ENCODE peak calls at places on chromosomes 12 and 14, in seven cellular contexts. W is SK-N-SH, J is K562, T is HCT116, P is HepG2, R is H1, A is GM12878. H is an unnamed sample.

GRCh38 chr12:52132754-52133161 is 53.3 kb downstream of the SMIM41 start:
- DNase-seq in T (no peak), A (no peak), R (no peak), W (no peak), J (no peak), P (no peak), H (no peak)

GRCh38 chr12:122537021-122537420 is 10.0 kb downstream of the KNTC1 start:
- DNase-seq in A (no peak), R (no peak), P (no peak), T (no peak), W (no peak), J (no peak), H (no peak)

GRCh38 chr14:58861546-58861945 is 223.8 kb downstream of the DACT1 start:
- DNase-seq in T (no peak), P (no peak), R (no peak), W (no peak), A (no peak), J (no peak), H (no peak)

GRCh38 chr12:110540048-110540447 is 37.9 kb downstream of the RAD9B start:
- DNase-seq in W (no peak), A (no peak), J (no peak), T (no peak), R (no peak), P (no peak), H (no peak)

GRCh38 chr14:29536886-29537511 is 390.6 kb downstream of the PRKD1 start:
- DNase-seq in J (no peak), T (no peak), W (peak), P (peak), A (no peak), R (no peak), H (peak)

GRCh38 chr12:112714166-112714565 is 77.4 kb upstream of the RPH3A start:
- DNase-seq in A (no peak), J (no peak), R (no peak), P (no peak), T (no peak), W (no peak), H (no peak)

GRCh38 chr12:39505025-39505424 is 62.1 kb upstream of the KIF21A start:
- DNase-seq in A (no peak), W (no peak), R (no peak), P (no peak), J (no peak), T (no peak), H (no peak)

GRCh38 chr12:124904306-124905098 is 9.9 kb downstream of the UBC start:
- DNase-seq in P (peak), J (peak), A (no peak), T (no peak), R (no peak), W (peak), H (peak)

GRCh38 chr12:49643961-49644619 is 20.7 kb downstream of the PRPF40B start:
- DNase-seq in R (no peak), P (no peak), A (no peak), T (no peak), J (no peak), W (no peak), H (no peak)

GRCh38 chr12:130796985-130797686 is 41.9 kb downstream of the STX2 start:
- DNase-seq in P (no peak), T (no peak), J (no peak), R (no peak), A (no peak), W (no peak), H (no peak)

GRCh38 chr12:92030618-92031017 is 115.0 kb downstream of the BTG1 start:
- DNase-seq in R (no peak), J (no peak), P (no peak), T (no peak), A (peak), W (no peak), H (peak)

GRCh38 chr12:101490286-101490920 is 15.3 kb downstream of the SPIC start:
- DNase-seq in T (peak), J (peak), A (no peak), R (peak), P (peak), W (no peak), H (peak)

GRCh38 chr12:110756611-110757010 is 13.9 kb upstream of the PPP1CC start:
- DNase-seq in R (no peak), T (no peak), W (no peak), J (no peak), A (no peak), P (no peak), H (no peak)

GRCh38 chr12:119850330-119850729 is 26.8 kb downstream of the CIT start:
- DNase-seq in P (no peak), A (no peak), R (no peak), J (no peak), T (no peak), W (no peak), H (no peak)

GRCh38 chr12:90619943-90620342 is 335.0 kb downstream of the CCER1 start:
- DNase-seq in J (no peak), A (no peak), T (no peak), R (no peak), P (no peak), W (no peak), H (no peak)

GRCh38 chr12:112891093-112892024 is 15.4 kb upstream of the OAS1 start:
- DNase-seq in J (no peak), W (peak), R (no peak), A (no peak), P (no peak), T (no peak), H (no peak)

GRCh38 chr14:97697772-97698171 is 900.6 kb downstream of the VRK1 start:
- DNase-seq in A (no peak), J (no peak), P (no peak), R (no peak), W (no peak), T (no peak), H (no peak)

GRCh38 chr12:8951744-8952143 is 2.3 kb upstream of the M6PR start:
- DNase-seq in T (no peak), A (no peak), J (no peak), W (no peak), R (no peak), P (no peak), H (no peak)

GRCh38 chr12:5582541-5582940 is 150.6 kb downstream of the NTF3 start:
- DNase-seq in J (no peak), T (no peak), A (no peak), P (no peak), W (no peak), R (no peak), H (no peak)
- TF ChIP-seq JUND in J (no peak), T (no peak), A (no peak), P (no peak), W (no peak), R (no peak), H (no peak)

GRCh38 chr12:93197067-93197593 is 180.6 kb upstream of the NUDT4 start:
- DNase-seq in R (no peak), A (no peak), P (no peak), W (no peak), T (no peak), J (no peak), H (no peak)
- TF ChIP-seq JUND in R (no peak), A (no peak), P (no peak), W (no peak), T (no peak), J (no peak), H (no peak)

GRCh38 chr14:74364271-74364880 is 16.1 kb downstream of the VRTN start:
- DNase-seq in P (no peak), J (no peak), W (no peak), A (no peak), T (no peak), R (no peak), H (no peak)
- TF ChIP-seq JUND in P (no peak), J (no peak), W (no peak), A (no peak), T (no peak), R (no peak), H (no peak)

GRCh38 chr14:60862283-60862682 is 118.6 kb downstream of the TRMT5 start:
- DNase-seq in A (no peak), T (no peak), P (no peak), R (no peak), J (no peak), W (no peak), H (peak)

GRCh38 chr14:60859525-60859924 is 121.4 kb downstream of the TRMT5 start:
- DNase-seq in T (no peak), J (no peak), A (no peak), W (no peak), P (no peak), R (no peak), H (no peak)

GRCh38 chr14:60865378-60866127 is 115.3 kb downstream of the TRMT5 start:
- DNase-seq in A (no peak), R (no peak), J (no peak), W (no peak), P (no peak), T (no peak), H (no peak)

GRCh38 chr14:60861545-60862147 is 119.2 kb downstream of the TRMT5 start:
- DNase-seq in T (no peak), W (no peak), A (no peak), P (no peak), J (no peak), R (no peak), H (no peak)

DNA sequence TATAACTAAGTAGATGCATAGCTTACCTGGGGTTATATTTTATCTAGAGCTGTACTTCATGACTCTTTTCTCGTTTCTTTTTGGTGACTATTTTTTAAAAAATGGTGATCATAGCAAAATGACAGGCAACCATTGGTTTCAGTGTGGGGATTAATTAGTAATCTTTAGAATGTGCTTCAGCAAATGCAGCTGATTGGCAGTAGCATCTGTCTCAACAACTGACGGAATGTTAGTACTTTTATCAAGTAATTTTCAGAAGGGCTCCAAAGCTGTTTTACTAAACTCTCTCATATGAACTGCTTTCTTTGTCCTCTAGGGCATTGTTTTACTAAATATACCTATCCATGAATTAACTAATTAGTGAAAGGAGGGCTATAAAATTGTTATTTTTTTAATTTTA is 117.6 kb downstream of the TRMT5 start:
- DNase-seq in P (no peak), A (no peak), R (no peak), J (no peak), W (no peak), T (no peak), H (no peak)
- TF ChIP-seq JUND in P (no peak), A (no peak), R (no peak), J (no peak), W (no peak), T (no peak), H (no peak)

DNA sequence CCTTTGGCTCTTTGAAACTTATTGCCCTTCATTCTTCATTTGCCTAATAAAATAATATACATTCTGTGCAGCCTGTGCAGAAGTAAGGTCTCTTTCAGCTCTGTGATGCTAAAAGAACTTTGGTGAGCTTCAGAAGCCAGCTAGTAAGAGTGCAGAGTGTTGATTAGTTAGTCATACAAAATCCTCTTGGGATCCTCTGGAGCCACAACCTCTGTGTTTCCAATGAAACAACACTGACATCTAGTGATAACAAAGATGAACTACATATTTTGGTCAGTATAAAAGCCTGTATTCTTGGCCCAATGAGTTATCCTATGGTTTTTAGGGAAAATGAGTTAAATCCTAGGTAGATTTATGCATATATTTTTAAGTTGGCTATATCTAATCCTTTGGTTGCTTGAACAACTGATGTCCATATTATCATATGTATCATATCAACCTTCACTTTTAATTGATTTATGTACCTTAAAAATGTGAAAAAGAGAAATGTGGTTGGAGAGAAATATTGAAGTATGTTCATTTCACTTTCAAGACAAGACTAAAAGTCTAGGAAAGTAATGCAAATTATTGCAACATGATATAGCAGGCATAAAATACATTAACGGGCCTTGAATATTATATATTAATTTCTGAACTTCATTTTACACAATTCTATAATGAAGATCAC is 158.4 kb downstream of the KLHL28 start:
- DNase-seq in A (peak), P (peak), T (peak), W (peak), J (peak), R (no peak), H (peak)
- TF ChIP-seq JUND in A (no peak), P (no peak), T (no peak), W (no peak), J (no peak), R (no peak), H (no peak)

DNA sequence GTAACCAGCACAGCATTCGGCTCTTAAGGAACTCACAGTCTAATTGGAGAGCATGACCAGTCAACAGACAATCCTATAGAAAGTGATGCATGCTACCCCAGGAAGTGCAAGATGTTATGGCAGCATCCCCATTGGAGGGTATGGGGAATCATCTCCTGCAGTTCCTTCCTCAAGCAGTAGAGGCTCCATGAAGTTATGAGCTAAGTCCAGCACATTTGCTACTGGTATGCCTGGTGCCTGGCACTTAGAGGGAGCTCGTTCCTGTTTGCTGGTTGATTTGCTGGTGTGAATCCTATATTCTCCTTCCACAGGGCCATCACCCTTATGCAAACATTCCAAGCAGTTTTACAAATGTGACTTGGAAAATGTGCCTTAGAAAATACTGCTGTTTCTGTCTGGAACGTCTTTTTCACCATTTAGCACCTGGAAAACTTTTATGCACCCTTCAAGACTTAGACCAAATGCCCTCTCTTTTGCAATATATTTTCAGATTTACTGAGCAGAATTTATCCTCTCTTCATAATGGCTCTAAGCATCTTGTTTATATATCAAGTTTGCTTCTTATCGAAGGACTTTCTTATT is 136.1 kb upstream of the WSCD2 start:
- DNase-seq in J (peak), R (peak), P (peak), T (peak), W (peak), A (peak), H (peak)
- TF ChIP-seq JUND in J (no peak), R (no peak), P (no peak), T (no peak), W (no peak), A (no peak), H (no peak)

GRCh38 chr14:91454580-91454979 is 37.0 kb upstream of the CCDC88C start:
- DNase-seq in A (no peak), J (no peak), P (no peak), T (no peak), W (no peak), R (no peak), H (no peak)

GRCh38 chr14:91453744-91454143 is 36.1 kb upstream of the CCDC88C start:
- DNase-seq in A (no peak), R (no peak), W (no peak), T (no peak), P (no peak), J (no peak), H (no peak)

GRCh38 chr14:91458612-91459011 is 41.0 kb upstream of the CCDC88C start:
- DNase-seq in W (no peak), R (no peak), T (no peak), P (no peak), J (no peak), A (no peak), H (no peak)

GRCh38 chr14:91456283-91456682 is 38.7 kb upstream of the CCDC88C start:
- DNase-seq in T (no peak), J (no peak), W (no peak), R (no peak), A (no peak), P (no peak), H (no peak)

GRCh38 chr14:91454155-91454554 is 36.5 kb upstream of the CCDC88C start:
- DNase-seq in P (no peak), A (no peak), T (no peak), J (no peak), R (no peak), W (no peak), H (no peak)
- TF ChIP-seq JUND in P (no peak), A (no peak), T (no peak), J (no peak), R (no peak), W (no peak), H (no peak)

DNA sequence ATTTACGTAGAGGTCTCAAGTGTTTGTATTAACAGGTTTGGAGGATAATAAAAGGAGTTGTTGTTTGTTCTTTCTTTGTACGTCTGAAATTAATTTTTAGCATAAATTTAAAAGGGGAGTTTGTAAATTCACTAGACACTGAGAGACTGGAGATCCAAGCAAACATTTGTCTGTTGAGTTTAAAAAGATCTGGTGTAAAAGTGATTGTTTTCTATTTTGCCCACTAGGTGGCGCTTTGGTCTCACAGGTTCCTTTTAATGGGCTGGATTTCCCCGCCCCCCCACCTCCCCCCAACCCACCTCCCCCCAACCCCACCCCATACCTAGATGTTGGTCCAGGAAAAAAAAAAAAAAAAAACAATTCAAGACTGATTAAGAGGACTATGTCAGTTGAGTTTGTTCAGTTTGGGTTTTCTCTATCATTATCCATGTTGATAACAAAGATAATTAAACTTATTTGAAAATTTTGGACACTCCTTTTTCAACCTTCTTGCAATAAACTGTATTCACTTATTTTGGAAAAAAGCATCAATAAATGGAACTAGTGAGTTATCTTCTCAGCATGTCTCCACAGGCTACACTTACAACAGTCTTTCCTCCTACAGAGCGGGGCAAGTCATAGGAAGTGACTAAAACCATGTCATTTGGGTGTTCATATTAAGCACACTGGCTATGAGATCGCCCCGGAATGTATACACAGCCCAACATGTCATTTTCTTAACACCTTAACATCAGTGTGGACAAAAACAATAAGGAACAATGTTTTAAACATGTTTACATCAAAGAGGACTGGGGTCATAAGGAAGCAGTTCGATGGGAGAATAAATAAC is 841.1 kb downstream of the NRXN3 start:
- DNase-seq in R (no peak), T (no peak), P (peak), J (peak), A (no peak), W (peak), H (peak)
- TF ChIP-seq JUND in R (no peak), T (no peak), P (no peak), J (no peak), A (no peak), W (no peak), H (no peak)

DNA sequence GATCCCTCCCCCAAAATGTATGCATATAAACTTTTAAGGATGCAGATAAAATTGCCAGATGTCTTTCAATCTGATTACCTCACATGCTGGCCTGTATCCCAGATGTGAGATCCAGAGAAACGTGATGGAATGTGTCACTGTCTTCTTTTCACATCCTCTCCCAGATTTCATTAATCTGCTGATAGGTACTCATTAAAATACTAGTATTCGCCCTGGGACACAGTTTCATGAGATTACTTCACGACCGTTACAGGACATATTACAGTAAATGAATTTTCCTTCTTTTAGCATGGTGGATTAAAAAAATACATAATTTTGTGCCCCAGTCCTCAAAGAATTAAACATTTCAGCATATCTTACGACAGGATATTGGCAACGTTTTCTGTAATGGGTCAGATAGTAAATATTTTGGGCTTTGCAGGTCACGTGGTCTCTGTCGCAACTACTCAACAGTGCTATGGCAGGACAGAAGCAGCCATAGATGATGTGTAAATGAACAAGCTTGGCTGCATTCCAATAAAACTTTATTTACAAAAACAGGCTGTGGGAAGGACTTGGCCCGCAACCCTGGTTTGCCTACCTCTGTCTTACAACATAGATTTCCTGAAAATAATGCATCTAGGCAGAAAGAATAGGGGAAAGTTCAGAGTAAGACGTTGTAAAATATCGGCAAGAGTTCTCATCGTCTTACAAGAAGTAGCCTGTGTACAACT is 156.0 kb upstream of the DIO3 start:
- DNase-seq in R (no peak), P (no peak), W (peak), T (no peak), A (no peak), J (no peak), H (peak)
- TF ChIP-seq JUND in R (no peak), P (no peak), W (no peak), T (no peak), A (no peak), J (no peak), H (no peak)

H was measured in T47D.